ENCODE peak calls at places on chromosome 14, in five cellular contexts. K is pulmonary artery endothelial cell; D is stimulated activated CD8-positive, alpha-beta memory T cell treated with anti-CD3 and anti-CD28 coated beads, Interleukin-12 subunit alpha, Interleukin-12 subunit beta, amount 100 ng/mL, for 4 hours; U is naive B cell; Z is Ammon's horn. W is an unnamed sample.
A peak's percentile ranks its signal among the peaks of the same experiment; 100 is the strongest.

GRCh38 chr14:90781344-90781761 is 34.9 kb downstream of the TTC7B start:
- DNase-seq in U (no peak), Z (no peak), K (no peak), D (no peak), W (peak; percentile 30)

GRCh38 chr14:90383731-90384542 is 12.9 kb upstream of the CALM1 start:
- DNase-seq in U (no peak), Z (peak; percentile 77), D (peak; percentile 29), K (no peak), W (peak; percentile 76)

GRCh38 chr14:22159049-22159448 is 430.0 kb downstream of the DAD1 start:
- DNase-seq in K (no peak), D (no peak), Z (no peak), U (no peak), W (no peak)

GRCh38 chr14:84225243-84225642 is 1304.7 kb upstream of the FLRT2 start:
- DNase-seq in D (no peak), U (no peak), Z (peak; percentile 2), K (no peak), W (no peak)

GRCh38 chr14:74528886-74529285 is 35.3 kb downstream of the ISCA2 start:
- DNase-seq in K (no peak), D (no peak), Z (no peak), U (no peak), W (no peak)

GRCh38 chr14:54108481-54109471 is 152.2 kb upstream of the BMP4 start:
- DNase-seq in Z (no peak), U (no peak), K (peak; percentile 86), D (no peak), W (no peak)

GRCh38 chr14:23071244-23071974 is 14.1 kb upstream of the CDH24 start:
- DNase-seq in U (peak; percentile 55), D (peak; percentile 54), Z (peak; percentile 96), K (peak; percentile 78), W (peak; percentile 89)

GRCh38 chr14:49692895-49693737 is at the start of gene KLHDC1:
- DNase-seq in Z (peak; percentile 93), D (peak; percentile 62), K (peak; percentile 41), U (peak; percentile 80), W (peak; percentile 80)

GRCh38 chr14:89457007-89457406 is 40.0 kb upstream of the FOXN3 start:
- DNase-seq in U (no peak), K (no peak), Z (no peak), D (no peak), W (no peak)

GRCh38 chr14:64294672-64295413 is 672 bp upstream of the ESR2 start:
- DNase-seq in Z (peak; percentile 32), K (peak; percentile 27), U (peak; percentile 91), D (peak; percentile 65), W (peak; percentile 88)

GRCh38 chr14:69693823-69694729 is 72.9 kb upstream of the SRSF5 start:
- DNase-seq in Z (no peak), K (no peak), D (no peak), U (no peak), W (no peak)

GRCh38 chr14:103391048-103391447 is 5.8 kb downstream of the MARK3 start:
- DNase-seq in Z (peak; percentile 61), U (peak; percentile 53), K (peak; percentile 24), D (no peak), W (no peak)

GRCh38 chr14:61537567-61538463 is 157.5 kb upstream of the HIF1A start:
- DNase-seq in K (no peak), D (peak; percentile 13), U (no peak), Z (no peak), W (no peak)

GRCh38 chr14:104084251-104085002 is 1.1 kb upstream of the ASPG start:
- DNase-seq in D (no peak), K (no peak), Z (no peak), U (no peak), W (no peak)

GRCh38 chr14:67599698-67600561 is at the start of gene PIGH:
- DNase-seq in Z (peak; percentile 95), D (peak; percentile 88), U (peak; percentile 95), K (peak; percentile 37), W (peak; percentile 96)

GRCh38 chr14:68569546-68569908 is 223.3 kb downstream of the ZFP36L1 start:
- DNase-seq in U (no peak), D (no peak), Z (peak; percentile 78), K (no peak), W (peak; percentile 71)

GRCh38 chr14:58193542-58193941 is 6.4 kb upstream of the ACTR10 start:
- DNase-seq in K (peak; percentile 4), U (no peak), Z (no peak), D (no peak), W (no peak)

GRCh38 chr14:73397810-73398209 is 60.5 kb downstream of the NUMB start:
- DNase-seq in D (no peak), U (no peak), Z (no peak), K (no peak), W (no peak)

GRCh38 chr14:95442633-95443021 is 73.8 kb downstream of the SYNE3 start:
- DNase-seq in K (peak; percentile 44), Z (peak; percentile 93), D (peak; percentile 53), U (peak; percentile 59), W (peak; percentile 86)

GRCh38 chr14:55713496-55713895 is 133.5 kb downstream of the KTN1 start:
- DNase-seq in K (no peak), D (no peak), Z (no peak), U (no peak), W (no peak)

GRCh38 chr14:99246536-99247083 is 25.4 kb downstream of the BCL11B start:
- DNase-seq in D (no peak), K (no peak), Z (no peak), U (no peak), W (peak; percentile 60)

GRCh38 chr14:31024577-31025334 is 693 bp upstream of the AP4S1 start:
- DNase-seq in K (no peak), Z (no peak), U (no peak), D (no peak), W (no peak)

GRCh38 chr14:24398298-24398942 is 383 bp upstream of the NYNRIN start:
- DNase-seq in K (no peak), U (no peak), Z (no peak), D (no peak), W (peak; percentile 61)

GRCh38 chr14:53444677-53445312 is 291.7 kb upstream of the DDHD1 start:
- DNase-seq in D (no peak), Z (no peak), U (no peak), K (no peak), W (no peak)

GRCh38 chr14:60640859-60641721 is 8.2 kb downstream of the SIX1 start:
- DNase-seq in K (no peak), D (no peak), Z (no peak), U (no peak), W (no peak)

GRCh38 chr14:31941487-31941886 is 135.6 kb upstream of the ARHGAP5 start:
- DNase-seq in U (no peak), Z (no peak), D (no peak), K (no peak), W (no peak)

GRCh38 chr14:62428429-62429203 is 616.6 kb downstream of the KCNH5 start:
- DNase-seq in D (no peak), U (no peak), K (peak; percentile 49), Z (no peak), W (no peak)

GRCh38 chr14:24367506-24368214 is at the start of gene NFATC4:
- DNase-seq in U (peak; percentile 29), Z (peak; percentile 43), K (peak; percentile 86), D (no peak), W (peak; percentile 82)

GRCh38 chr14:79325071-79325470 is 886.2 kb downstream of the DIO2 start:
- DNase-seq in K (no peak), U (no peak), D (no peak), Z (no peak), W (no peak)

GRCh38 chr14:99564256-99564902 is 39.6 kb downstream of the CCDC85C start:
- DNase-seq in K (peak; percentile 40), Z (peak; percentile 67), U (no peak), D (no peak), W (no peak)

GRCh38 chr14:48937796-48938195 is 648.4 kb downstream of the RPS29 start:
- DNase-seq in U (no peak), D (no peak), Z (peak; percentile 15), K (no peak), W (no peak)

GRCh38 chr14:24513009-24513408 is 4.9 kb upstream of the CMA1 start:
- DNase-seq in Z (no peak), K (no peak), D (no peak), U (no peak), W (no peak)

GRCh38 chr14:63952933-63953437 is 100.2 kb downstream of the SYNE2 start:
- DNase-seq in K (peak; percentile 30), U (no peak), D (no peak), Z (no peak), W (no peak)